ENCODE peak calls at places on chromosomes 13 and 19, in seven cellular contexts. V is sigmoid colon; G is HFF-Myc; H is mammary epithelial cell; X is mesendoderm; M is effector memory CD4-positive, alpha-beta T cell; C is tibial nerve. L is an unnamed sample.

GRCh38 chr13:50912851-50913250 is 3.3 kb downstream of the RNASEH2B start:
- DNase-seq in V (no peak), G (no peak), H (no peak), X (peak; percentile 34), M (no peak), C (no peak), L (no peak)

GRCh38 chr19:798415-799075 is 1.3 kb downstream of the PTBP1 start:
- DNase-seq in V (no peak), G (no peak), H (no peak), X (no peak), M (no peak), C (no peak), L (no peak)

GRCh38 chr13:30017880-30018279 is 167.5 kb upstream of the UBL3 start:
- DNase-seq in V (no peak), G (no peak), H (no peak), X (peak; percentile 88), M (no peak), C (no peak), L (no peak)

GRCh38 chr13:44335463-44335862 is 38.2 kb upstream of the SERP2 start:
- DNase-seq in V (no peak), G (no peak), H (no peak), X (no peak), M (no peak), C (no peak), L (no peak)

GRCh38 chr13:85833938-85834337 is 34.7 kb upstream of the SLITRK6 start:
- DNase-seq in V (no peak), G (no peak), H (no peak), X (no peak), M (no peak), C (no peak), L (no peak)

GRCh38 chr13:27211771-27212364 is 39.5 kb upstream of the RPL21 start:
- DNase-seq in V (no peak), G (no peak), H (peak; percentile 58), X (no peak), M (no peak), C (no peak), L (peak; percentile 19)

GRCh38 chr13:76349700-76350099 is 536.5 kb downstream of the KCTD12 start:
- DNase-seq in V (no peak), G (no peak), H (no peak), X (no peak), M (no peak), C (no peak), L (no peak)

GRCh38 chr13:49457221-49457620 is 13.1 kb downstream of the SETDB2 start:
- DNase-seq in V (no peak), G (no peak), H (no peak), X (no peak), M (no peak), C (no peak), L (no peak)

GRCh38 chr13:99311137-99311536 is 3.9 kb upstream of the GPR183 start:
- DNase-seq in V (no peak), G (no peak), H (no peak), X (peak; percentile 27), M (no peak), C (no peak), L (no peak)

GRCh38 chr19:27765397-27765796 is 1447.6 kb downstream of the UQCRFS1 start:
- DNase-seq in V (no peak), G (no peak), H (no peak), X (no peak), M (no peak), C (no peak), L (no peak)

GRCh38 chr19:2798733-2799132 is 13.4 kb downstream of the THOP1 start:
- DNase-seq in V (no peak), G (no peak), H (no peak), X (peak; percentile 42), M (no peak), C (no peak), L (no peak)

GRCh38 chr19:28426902-28427232 is 786.1 kb downstream of the UQCRFS1 start:
- DNase-seq in V (no peak), G (peak; percentile 20), H (peak; percentile 5), X (peak; percentile 87), M (no peak), C (no peak), L (peak; percentile 58)

GRCh38 chr13:30276178-30276577 is 31.2 kb downstream of the KATNAL1 start:
- DNase-seq in V (no peak), G (no peak), H (no peak), X (no peak), M (no peak), C (no peak), L (peak; percentile 31)

GRCh38 chr13:84137292-84137691 is 255.0 kb upstream of the SLITRK1 start:
- DNase-seq in V (no peak), G (no peak), H (peak; percentile 29), X (no peak), M (peak; percentile 37), C (no peak), L (no peak)

GRCh38 chr13:38814331-38814730 is 127.5 kb downstream of the FREM2 start:
- DNase-seq in V (no peak), G (no peak), H (peak; percentile 93), X (peak; percentile 16), M (no peak), C (no peak), L (no peak)

GRCh38 chr19:18063463-18063862 is 23.3 kb downstream of the IL12RB1 start:
- DNase-seq in V (no peak), G (no peak), H (peak; percentile 40), X (peak; percentile 69), M (no peak), C (no peak), L (no peak)

GRCh38 chr19:33401683-33402420 is 28.3 kb downstream of the CEBPG start:
- DNase-seq in V (peak; percentile 59), G (no peak), H (no peak), X (no peak), M (no peak), C (peak; percentile 8), L (no peak)

GRCh38 chr19:4016903-4017638 is 9.5 kb downstream of the PIAS4 start:
- DNase-seq in V (no peak), G (no peak), H (no peak), X (no peak), M (no peak), C (no peak), L (no peak)

GRCh38 chr13:44429311-44429710 is 55.7 kb downstream of the SERP2 start:
- DNase-seq in V (no peak), G (no peak), H (no peak), X (no peak), M (no peak), C (no peak), L (no peak)

GRCh38 chr13:20193924-20194631 is 1.3 kb upstream of the GJB2 start:
- DNase-seq in V (no peak), G (no peak), H (peak; percentile 37), X (no peak), M (no peak), C (no peak), L (no peak)

GRCh38 chr19:2732157-2732725 is 7.6 kb downstream of the SLC39A3 start:
- DNase-seq in V (no peak), G (no peak), H (no peak), X (no peak), M (no peak), C (no peak), L (no peak)

GRCh38 chr13:99386495-99386894 is 79.3 kb upstream of the GPR183 start:
- DNase-seq in V (no peak), G (no peak), H (no peak), X (peak; percentile 37), M (no peak), C (no peak), L (no peak)

GRCh38 chr13:53004605-53005004 is 24.0 kb upstream of the OLFM4 start:
- DNase-seq in V (no peak), G (no peak), H (no peak), X (no peak), M (no peak), C (no peak), L (no peak)

GRCh38 chr19:15210323-15210774 is 9.6 kb upstream of the NOTCH3 start:
- DNase-seq in V (no peak), G (no peak), H (peak; percentile 57), X (no peak), M (no peak), C (no peak), L (no peak)

GRCh38 chr19:51712461-51713081 is 11.2 kb downstream of the HAS1 start:
- DNase-seq in V (no peak), G (no peak), H (peak; percentile 69), X (peak; percentile 88), M (no peak), C (no peak), L (no peak)

GRCh38 chr13:95588721-95589120 is 36.2 kb downstream of the CLDN10 start:
- DNase-seq in V (no peak), G (peak; percentile 16), H (peak; percentile 57), X (no peak), M (no peak), C (no peak), L (no peak)

GRCh38 chr13:34435338-34435737 is 506.7 kb upstream of the NBEA start:
- DNase-seq in V (no peak), G (peak; percentile 52), H (no peak), X (peak; percentile 16), M (no peak), C (no peak), L (no peak)

GRCh38 chr19:53969366-53969765 is 6.6 kb downstream of the CACNG8 start:
- DNase-seq in V (no peak), G (no peak), H (no peak), X (no peak), M (no peak), C (no peak), L (no peak)

DNA sequence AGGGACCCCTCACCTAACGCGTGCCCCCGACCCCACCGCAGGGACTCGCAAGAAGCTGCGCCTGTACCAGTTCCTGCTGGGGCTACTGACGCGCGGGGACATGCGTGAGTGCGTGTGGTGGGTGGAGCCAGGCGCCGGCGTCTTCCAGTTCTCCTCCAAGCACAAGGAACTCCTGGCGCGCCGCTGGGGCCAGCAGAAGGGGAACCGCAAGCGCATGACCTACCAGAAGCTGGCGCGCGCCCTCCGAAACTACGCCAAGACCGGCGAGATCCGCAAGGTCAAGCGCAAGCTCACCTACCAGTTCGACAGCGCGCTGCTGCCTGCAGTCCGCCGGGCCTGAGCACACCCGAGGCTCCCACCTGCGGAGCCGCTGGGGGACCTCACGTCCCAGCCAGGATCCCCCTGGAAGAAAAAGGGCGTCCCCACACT is 4.7 kb upstream of the MYBPC2 start:
- DNase-seq in V (peak; percentile 94), G (peak; percentile 19), H (no peak), X (peak; percentile 68), M (no peak), C (peak; percentile 62), L (peak; percentile 39)
- H3K4me3 ChIP-seq in V (peak overlapping the region; percentile 31), G (peak overlapping the region; percentile 9), H (peak overlapping the region; percentile 39), X (no peak overlapping the region), M (peak overlapping the region; percentile 16), C (peak overlapping the region; percentile 6), L (no peak overlapping the region)

GRCh38 chr19:13839193-13839937 is 37.6 kb upstream of the NANOS3 start:
- DNase-seq in V (peak; percentile 95), G (no peak), H (peak; percentile 83), X (no peak), M (peak; percentile 81), C (peak; percentile 84), L (no peak)
- H3K4me3 ChIP-seq in V (peak overlapping the region; percentile 99), G (peak overlapping the region; percentile 96), H (peak overlapping the region; percentile 91), X (no peak overlapping the region), M (peak overlapping the region; percentile 88), C (peak overlapping the region; percentile 94), L (peak overlapping the region; percentile 97)

GRCh38 chr19:55079400-55080038 is 3.9 kb downstream of the EPS8L1 start:
- DNase-seq in V (no peak), G (no peak), H (no peak), X (no peak), M (no peak), C (no peak), L (no peak)
- H3K4me3 ChIP-seq in V (no peak overlapping the region), G (no peak overlapping the region), H (no peak overlapping the region), X (no peak overlapping the region), M (no peak overlapping the region), C (no peak overlapping the region), L (no peak overlapping the region)

GRCh38 chr19:46426035-46426505 is 2.7 kb downstream of the PNMA8C start:
- DNase-seq in V (no peak), G (no peak), H (no peak), X (no peak), M (no peak), C (no peak), L (peak; percentile 55)
- H3K4me3 ChIP-seq in V (peak overlapping the region; percentile 53), G (peak overlapping the region; percentile 53), H (no peak overlapping the region), X (peak overlapping the region; percentile 80), M (no peak overlapping the region), C (peak overlapping the region; percentile 38), L (peak overlapping the region; percentile 45)